ENCODE peak calls at places on chromosomes 7 and 10, in four cellular contexts. One of them, this sample, is unnamed.

GRCh38 chr7:83976302-83976701 is 218.3 kb downstream of the SEMA3A start:
- DNase-seq in cerebellar cortex: peak
- DNase-seq in CMK: no peak
- DNase-seq in central memory CD4-positive, alpha-beta T cell: peak
- DNase-seq in this sample: peak

GRCh38 chr10:102243304-102243703 is 2.0 kb upstream of the PITX3 start:
- DNase-seq in central memory CD4-positive, alpha-beta T cell: no peak
- DNase-seq in CMK: no peak
- DNase-seq in cerebellar cortex: no peak
- DNase-seq in this sample: no peak

GRCh38 chr7:75756340-75757297 is 15.4 kb downstream of the CCL26 start:
- DNase-seq in cerebellar cortex: peak
- DNase-seq in central memory CD4-positive, alpha-beta T cell: no peak
- DNase-seq in CMK: no peak
- DNase-seq in this sample: peak

GRCh38 chr7:42154168-42154567 is 82.8 kb downstream of the GLI3 start:
- DNase-seq in CMK: no peak
- DNase-seq in cerebellar cortex: no peak
- DNase-seq in central memory CD4-positive, alpha-beta T cell: no peak
- DNase-seq in this sample: no peak

GRCh38 chr7:30931927-30932540 is 20.4 kb downstream of the AQP1 start:
- DNase-seq in CMK: no peak
- DNase-seq in cerebellar cortex: no peak
- DNase-seq in central memory CD4-positive, alpha-beta T cell: no peak
- DNase-seq in this sample: no peak

GRCh38 chr7:6401536-6401935 is 46.2 kb downstream of the DAGLB start:
- DNase-seq in central memory CD4-positive, alpha-beta T cell: no peak
- DNase-seq in cerebellar cortex: no peak
- DNase-seq in CMK: no peak
- DNase-seq in this sample: no peak

GRCh38 chr7:24123061-24123460 is 160.9 kb upstream of the NPY start:
- DNase-seq in CMK: no peak
- DNase-seq in cerebellar cortex: no peak
- DNase-seq in central memory CD4-positive, alpha-beta T cell: no peak
- DNase-seq in this sample: no peak

GRCh38 chr10:106713846-106714245 is 450.7 kb downstream of the SORCS1 start:
- DNase-seq in cerebellar cortex: no peak
- DNase-seq in central memory CD4-positive, alpha-beta T cell: no peak
- DNase-seq in CMK: no peak
- DNase-seq in this sample: no peak

GRCh38 chr7:17674166-17674955 is 265.9 kb downstream of the SNX13 start:
- DNase-seq in cerebellar cortex: no peak
- DNase-seq in CMK: no peak
- DNase-seq in central memory CD4-positive, alpha-beta T cell: no peak
- DNase-seq in this sample: no peak

GRCh38 chr10:93288679-93289634 is 193.2 kb downstream of the MYOF start:
- DNase-seq in central memory CD4-positive, alpha-beta T cell: peak
- DNase-seq in CMK: peak
- DNase-seq in cerebellar cortex: peak
- DNase-seq in this sample: peak

GRCh38 chr7:113519447-113519846 is 399.4 kb downstream of the PPP1R3A start:
- DNase-seq in cerebellar cortex: no peak
- DNase-seq in CMK: no peak
- DNase-seq in central memory CD4-positive, alpha-beta T cell: no peak
- DNase-seq in this sample: no peak

GRCh38 chr10:30557884-30558283 is 71.7 kb downstream of the LYZL2 start:
- DNase-seq in central memory CD4-positive, alpha-beta T cell: no peak
- DNase-seq in CMK: no peak
- DNase-seq in cerebellar cortex: no peak
- DNase-seq in this sample: no peak

GRCh38 chr10:76117949-76118348 is 686.5 kb downstream of the LRMDA start:
- DNase-seq in central memory CD4-positive, alpha-beta T cell: no peak
- DNase-seq in CMK: no peak
- DNase-seq in cerebellar cortex: no peak
- DNase-seq in this sample: no peak

GRCh38 chr7:158358926-158359645 is 228.5 kb downstream of the PTPRN2 start:
- DNase-seq in cerebellar cortex: no peak
- DNase-seq in central memory CD4-positive, alpha-beta T cell: no peak
- DNase-seq in CMK: no peak
- DNase-seq in this sample: no peak

GRCh38 chr7:50531928-50532327 is 33.3 kb downstream of the DDC start:
- DNase-seq in CMK: no peak
- DNase-seq in cerebellar cortex: no peak
- DNase-seq in central memory CD4-positive, alpha-beta T cell: no peak
- DNase-seq in this sample: peak

GRCh38 chr7:137967143-137968018 is 34.5 kb downstream of the CREB3L2 start:
- DNase-seq in central memory CD4-positive, alpha-beta T cell: no peak
- DNase-seq in CMK: peak
- DNase-seq in cerebellar cortex: no peak
- DNase-seq in this sample: peak

GRCh38 chr10:72834183-72834825 is 59.2 kb upstream of the OIT3 start:
- DNase-seq in central memory CD4-positive, alpha-beta T cell: peak
- DNase-seq in CMK: peak
- DNase-seq in cerebellar cortex: peak
- DNase-seq in this sample: peak

GRCh38 chr7:44867073-44867990 is 18.0 kb downstream of the PURB start:
- DNase-seq in central memory CD4-positive, alpha-beta T cell: no peak
- DNase-seq in CMK: no peak
- DNase-seq in cerebellar cortex: no peak
- DNase-seq in this sample: no peak

GRCh38 chr10:54797636-54798395 is 3.2 kb downstream of the PCDH15 start:
- DNase-seq in CMK: no peak
- DNase-seq in central memory CD4-positive, alpha-beta T cell: no peak
- DNase-seq in cerebellar cortex: no peak
- DNase-seq in this sample: no peak

GRCh38 chr7:73901823-73902597 is 41.1 kb downstream of the TMEM270 start:
- DNase-seq in central memory CD4-positive, alpha-beta T cell: no peak
- DNase-seq in CMK: no peak
- DNase-seq in cerebellar cortex: no peak
- DNase-seq in this sample: no peak

GRCh38 chr10:99612167-99612831 is 7.9 kb downstream of the SLC25A28 start:
- DNase-seq in CMK: peak
- DNase-seq in cerebellar cortex: peak
- DNase-seq in central memory CD4-positive, alpha-beta T cell: peak
- DNase-seq in this sample: peak

GRCh38 chr10:128539784-128540759 is 413.8 kb upstream of the MKI67 start:
- DNase-seq in cerebellar cortex: no peak
- DNase-seq in CMK: no peak
- DNase-seq in central memory CD4-positive, alpha-beta T cell: no peak
- DNase-seq in this sample: no peak

GRCh38 chr10:130740166-130740565 is 571.4 kb downstream of the TCERG1L start:
- DNase-seq in central memory CD4-positive, alpha-beta T cell: no peak
- DNase-seq in CMK: no peak
- DNase-seq in cerebellar cortex: no peak
- DNase-seq in this sample: no peak

GRCh38 chr10:121808835-121809234 is 119.0 kb downstream of the ATE1 start:
- DNase-seq in central memory CD4-positive, alpha-beta T cell: no peak
- DNase-seq in CMK: no peak
- DNase-seq in cerebellar cortex: no peak
- DNase-seq in this sample: no peak

GRCh38 chr7:33237034-33237433 is 107.7 kb downstream of the BBS9 start:
- DNase-seq in cerebellar cortex: no peak
- DNase-seq in CMK: no peak
- DNase-seq in central memory CD4-positive, alpha-beta T cell: no peak
- DNase-seq in this sample: no peak

This sample was measured in Calu3.